ENCODE peak calls at places on chromosomes 11 and 22, in five cellular contexts. L is body of pancreas, C is adrenal gland, T is transverse colon, F is fibroblast of villous mesenchyme. Z is an unnamed sample.

GRCh38 chr22:23147632-23148387 is 2.5 kb downstream of the RAB36 start:
- DNase-seq in F (peak; percentile 83), L (peak; percentile 42), T (no peak), C (no peak), Z (no peak)

GRCh38 chr11:93908689-93909088 is 58.3 kb upstream of the VSTM5 start:
- DNase-seq in C (no peak), L (no peak), F (peak; percentile 47), T (no peak), Z (no peak)

GRCh38 chr11:9208726-9209501 is 56.2 kb downstream of the DENND5A start:
- DNase-seq in T (no peak), C (no peak), L (no peak), F (no peak), Z (no peak)

GRCh38 chr11:31810779-31811647 is at the start of gene PAX6:
- DNase-seq in F (peak; percentile 14), L (peak; percentile 60), T (peak; percentile 22), C (peak; percentile 52), Z (peak; percentile 36)

GRCh38 chr11:131668867-131669780 is 298.7 kb downstream of the NTM start:
- DNase-seq in F (peak; percentile 7), T (peak; percentile 25), C (peak; percentile 41), L (peak; percentile 56), Z (no peak)

GRCh38 chr11:93529707-93530467 is 13.3 kb downstream of the SMCO4 start:
- DNase-seq in L (no peak), T (no peak), F (no peak), C (peak; percentile 45), Z (peak; percentile 54)

GRCh38 chr11:44680982-44681597 is 45.7 kb upstream of the TSPAN18 start:
- DNase-seq in T (no peak), L (no peak), F (peak; percentile 11), C (no peak), Z (no peak)

GRCh38 chr11:2689551-2690260 is 10.1 kb downstream of the KCNQ1OT1 start:
- DNase-seq in F (no peak), L (peak; percentile 13), T (no peak), C (peak; percentile 19), Z (no peak)

GRCh38 chr11:127247261-127247660 is 246.7 kb upstream of the KIRREL3 start:
- DNase-seq in T (no peak), L (no peak), C (no peak), F (no peak), Z (no peak)

GRCh38 chr11:12813371-12814225 is 139.4 kb downstream of the TEAD1 start:
- DNase-seq in T (peak; percentile 38), L (no peak), C (peak; percentile 62), F (peak; percentile 92), Z (peak; percentile 53)

GRCh38 chr11:112631333-112631732 is 329.9 kb upstream of the NCAM1 start:
- DNase-seq in C (no peak), T (no peak), F (no peak), L (no peak), Z (no peak)

GRCh38 chr11:71488086-71488967 is 35.3 kb downstream of the NADSYN1 start:
- DNase-seq in L (no peak), C (peak; percentile 12), F (peak; percentile 56), T (no peak), Z (no peak)

GRCh38 chr11:131674051-131674755 is 303.8 kb downstream of the NTM start:
- DNase-seq in L (peak; percentile 72), T (peak; percentile 56), C (peak; percentile 80), F (peak; percentile 56), Z (peak; percentile 82)

GRCh38 chr11:64444838-64445441 is 86.0 kb downstream of the RPS6KA4 start:
- DNase-seq in L (peak; percentile 34), C (peak; percentile 29), T (no peak), F (no peak), Z (no peak)

GRCh38 chr11:2678396-2678795 is 21.4 kb downstream of the KCNQ1OT1 start:
- DNase-seq in L (no peak), C (no peak), T (no peak), F (peak; percentile 51), Z (no peak)

GRCh38 chr11:32297629-32298028 is 137.7 kb downstream of the WT1 start:
- DNase-seq in F (peak; percentile 59), L (no peak), T (no peak), C (no peak), Z (no peak)

GRCh38 chr11:108973402-108974119 is 308.7 kb downstream of the DDX10 start:
- DNase-seq in F (peak; percentile 45), L (no peak), C (no peak), T (no peak), Z (no peak)

GRCh38 chr22:19981171-19981960 is 35.3 kb downstream of the ARVCF start:
- DNase-seq in L (no peak), T (no peak), F (no peak), C (no peak), Z (no peak)

GRCh38 chr22:25060522-25061071 is 108.1 kb downstream of the KIAA1671 start:
- DNase-seq in L (no peak), F (no peak), T (no peak), C (no peak), Z (no peak)

GRCh38 chr22:22215659-22216449 is 28.7 kb upstream of the VPREB1 start:
- DNase-seq in C (no peak), L (no peak), T (no peak), F (no peak), Z (no peak)

GRCh38 chr11:114059984-114060401 is 482 bp downstream of the ZBTB16 start:
- DNase-seq in L (peak; percentile 66), C (peak; percentile 58), F (peak; percentile 71), T (peak; percentile 49), Z (no peak)

GRCh38 chr11:17547932-17548331 is 873 bp downstream of the OTOG start:
- DNase-seq in T (no peak), L (no peak), C (no peak), F (no peak), Z (no peak)

GRCh38 chr11:86931965-86932332 is 23.2 kb downstream of the FZD4 start:
- DNase-seq in C (peak; percentile 67), L (no peak), F (no peak), T (no peak), Z (no peak)

GRCh38 chr22:36486619-36487384 is 5.4 kb upstream of the TXN2 start:
- DNase-seq in C (peak; percentile 75), F (peak; percentile 74), L (peak; percentile 67), T (peak; percentile 58), Z (no peak)

DNA sequence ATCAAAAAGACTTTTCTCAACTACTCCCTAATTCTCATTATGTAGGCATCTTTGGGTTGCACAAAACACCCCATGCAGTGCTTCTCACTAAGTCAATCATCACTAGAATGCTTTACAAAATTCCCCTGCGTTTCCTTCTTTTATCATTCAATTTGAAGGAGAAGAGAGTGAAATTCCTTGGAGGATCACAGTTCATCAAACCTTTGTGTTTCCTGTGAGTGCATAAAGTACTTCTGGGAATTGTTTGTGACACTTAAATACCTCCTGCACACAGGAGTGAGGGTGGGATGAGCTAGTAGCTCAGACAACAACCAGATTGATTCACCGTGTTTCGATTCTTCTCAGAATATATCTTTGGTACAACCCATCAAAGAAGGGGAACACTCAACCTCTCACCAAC is 3.7 kb upstream of the OR5AR1 start:
- DNase-seq in C (no peak), L (no peak), T (no peak), F (no peak), Z (no peak)
- H3K4me3 ChIP-seq in C (no peak overlapping the region), L (no peak overlapping the region), T (no peak overlapping the region), F (no peak overlapping the region), Z (no peak overlapping the region)

GRCh38 chr11:24833598-24833997 is 336.7 kb downstream of the LUZP2 start:
- DNase-seq in F (no peak), L (no peak), T (no peak), C (no peak), Z (no peak)
- H3K4me3 ChIP-seq in F (no peak overlapping the region), L (no peak overlapping the region), T (no peak overlapping the region), C (no peak overlapping the region), Z (no peak overlapping the region)

GRCh38 chr22:37803195-37803635 is 4.5 kb upstream of the GCAT start:
- DNase-seq in T (no peak), L (no peak), F (no peak), C (no peak), Z (no peak)
- H3K4me3 ChIP-seq in T (peak overlapping the region; percentile 48), L (no peak overlapping the region), F (peak overlapping the region; percentile 69), C (no peak overlapping the region), Z (peak overlapping the region; percentile 69)

DNA sequence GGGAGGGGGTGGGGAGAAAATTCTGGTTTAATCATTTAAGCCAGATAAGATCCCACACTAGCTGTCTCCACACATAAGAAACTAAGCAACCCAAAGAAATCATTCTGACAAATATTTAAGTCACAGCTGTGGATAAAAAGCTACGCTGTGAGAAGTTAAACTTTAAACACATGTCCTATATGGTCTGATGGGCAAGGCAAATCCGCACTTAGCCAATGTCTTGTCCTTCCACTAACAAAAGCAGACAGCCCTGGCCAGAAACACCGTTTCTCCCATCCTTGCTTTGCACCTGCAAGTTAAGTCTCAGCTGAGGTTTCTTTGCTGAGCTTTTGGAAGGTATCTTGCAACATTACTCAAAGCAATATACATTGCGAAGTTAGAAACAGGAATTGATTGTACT is 68.0 kb downstream of the ETS1 start:
- DNase-seq in C (no peak), T (no peak), L (no peak), F (no peak), Z (no peak)
- H3K4me3 ChIP-seq in C (no peak overlapping the region), T (peak overlapping the region; percentile 67), L (no peak overlapping the region), F (peak overlapping the region; percentile 79), Z (peak overlapping the region; percentile 93)

GRCh38 chr11:8081591-8082021 is 595 bp downstream of the TUB start:
- DNase-seq in C (no peak), T (no peak), L (no peak), F (peak; percentile 7), Z (no peak)

GRCh38 chr11:8080674-8081590 is at the start of gene TUB:
- DNase-seq in L (peak; percentile 42), F (peak; percentile 7), C (peak; percentile 40), T (no peak), Z (no peak)

GRCh38 chr11:8083088-8083395 is 2.0 kb downstream of the TUB start:
- DNase-seq in F (no peak), T (no peak), L (no peak), C (no peak), Z (peak; percentile 10)

GRCh38 chr11:8083871-8084281 is 2.9 kb downstream of the TUB start:
- DNase-seq in L (no peak), T (no peak), C (no peak), F (no peak), Z (no peak)

DNA sequence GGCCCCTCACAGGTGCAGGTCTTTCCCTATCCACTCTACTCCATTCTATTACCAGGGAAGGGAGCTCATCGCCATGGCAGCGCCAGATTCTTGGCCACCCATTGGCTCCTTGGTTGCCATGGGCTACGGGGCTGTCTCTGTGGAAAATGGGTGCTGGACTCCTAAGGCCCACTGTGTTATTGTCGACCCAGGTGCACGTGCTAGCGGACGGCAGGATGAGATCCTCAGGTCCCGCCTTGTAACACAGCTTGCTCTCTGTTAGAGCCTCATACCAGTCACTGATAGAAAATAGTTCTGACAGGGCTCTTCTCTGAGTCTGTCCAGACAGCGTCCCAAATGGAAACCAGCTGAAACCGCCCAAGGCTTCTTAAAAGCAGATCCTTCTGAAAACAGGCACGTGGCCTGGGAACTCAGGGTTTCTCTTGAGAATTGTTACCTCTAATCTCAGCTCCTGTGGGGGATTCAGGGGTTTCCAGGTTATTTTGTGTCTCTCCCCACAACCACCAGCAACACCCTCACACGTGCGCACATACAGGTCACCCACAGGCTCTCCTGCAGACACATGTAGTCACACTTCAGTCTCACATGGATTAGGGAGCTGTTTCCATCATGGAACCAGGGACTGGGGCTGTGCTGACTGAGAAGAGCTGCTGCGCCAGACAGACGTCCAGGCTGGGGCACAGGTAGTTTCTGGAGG is 1.5 kb downstream of the TUB start:
- DNase-seq in L (no peak), F (peak; percentile 58), T (no peak), C (no peak), Z (no peak)
- H3K4me3 ChIP-seq in L (no peak overlapping the region), F (no peak overlapping the region), T (no peak overlapping the region), C (no peak overlapping the region), Z (no peak overlapping the region)

GRCh38 chr22:32539631-32540449 is 65.2 kb downstream of the FBXO7 start:
- DNase-seq in L (no peak), F (peak; percentile 82), C (no peak), T (peak; percentile 33), Z (peak; percentile 57)
- H3K4me3 ChIP-seq in L (no peak overlapping the region), F (no peak overlapping the region), C (no peak overlapping the region), T (no peak overlapping the region), Z (no peak overlapping the region)